ENCODE peak calls at places on chromosomes 16 and 17, in five cellular contexts. M is A673; G is MM.1S; F is CD4-positive, CD25-positive, alpha-beta regulatory T cell; O is Caco-2. N is an unnamed sample. For H3K4me1, the result is how much of the 10 kb centered on the place peaks cover.

GRCh38 chr17:79028496-79029326 is 4.7 kb downstream of the C1QTNF1 start:
- DNase-seq in M (no peak), G (no peak), F (no peak), O (peak), N (peak)

GRCh38 chr16:85129846-85130706 is 17.8 kb upstream of the CIBAR2 start:
- DNase-seq in M (peak), G (no peak), F (no peak), O (no peak), N (peak)

GRCh38 chr17:78132086-78132676 is 1.6 kb downstream of the TMC8 start:
- DNase-seq in M (no peak), G (peak), F (peak), O (peak), N (peak)

GRCh38 chr17:4938069-4938491 is 1.8 kb downstream of the SLC25A11 start:
- DNase-seq in M (no peak), G (no peak), F (no peak), O (no peak), N (no peak)

GRCh38 chr17:8488491-8488890 is 52.8 kb downstream of the NDEL1 start:
- DNase-seq in M (no peak), G (no peak), F (no peak), O (no peak), N (no peak)

GRCh38 chr16:30183961-30184429 is 593 bp downstream of the CORO1A start:
- DNase-seq in M (no peak), G (peak), F (peak), O (no peak), N (no peak)

GRCh38 chr17:37787055-37787720 is 42.3 kb upstream of the HNF1B start:
- DNase-seq in M (peak), G (no peak), F (no peak), O (peak), N (no peak)

GRCh38 chr16:74601131-74601871 is 5.6 kb downstream of the GLG1 start:
- DNase-seq in M (no peak), G (no peak), F (peak), O (no peak), N (no peak)

GRCh38 chr17:10063730-10064221 is 134.6 kb downstream of the GAS7 start:
- DNase-seq in M (no peak), G (no peak), F (no peak), O (no peak), N (no peak)

GRCh38 chr16:66991545-66992077 is 3.2 kb downstream of the CES4A start:
- DNase-seq in M (no peak), G (no peak), F (no peak), O (no peak), N (no peak)

GRCh38 chr16:66988197-66988788 is at the start of gene CES4A:
- DNase-seq in M (no peak), G (no peak), F (no peak), O (no peak), N (no peak)

GRCh38 chr16:66983033-66983432 is 5.4 kb upstream of the CES4A start:
- DNase-seq in M (no peak), G (no peak), F (no peak), O (no peak), N (no peak)

GRCh38 chr16:66984902-66985311 is 3.5 kb upstream of the CES4A start:
- DNase-seq in M (no peak), G (no peak), F (no peak), O (no peak), N (no peak)

DNA sequence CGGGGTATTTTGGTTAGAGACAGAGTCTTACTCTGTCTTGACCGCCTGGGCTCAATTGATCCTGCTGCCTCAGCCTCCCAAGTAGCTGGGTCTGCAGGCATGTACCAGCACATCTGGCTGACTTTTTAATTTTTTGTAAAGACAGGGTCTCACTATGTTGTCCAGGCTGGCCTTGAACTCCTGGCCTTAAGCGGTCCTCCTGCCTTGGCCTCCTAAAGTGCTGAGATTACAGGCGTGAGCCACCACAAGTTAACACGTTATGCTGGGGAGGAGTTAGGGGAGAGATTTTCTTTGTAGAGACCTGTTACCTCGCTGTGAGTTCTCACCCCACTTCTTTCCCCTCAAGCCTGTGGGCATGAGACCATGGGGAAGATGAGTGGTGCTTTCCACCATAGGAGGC is 1.8 kb upstream of the CES4A start:
- DNase-seq in M (no peak), G (no peak), F (no peak), O (no peak), N (no peak)
- H3K4me1 ChIP-seq in M (under half), G (under half), F (under half), O (under half), N (under half)

DNA sequence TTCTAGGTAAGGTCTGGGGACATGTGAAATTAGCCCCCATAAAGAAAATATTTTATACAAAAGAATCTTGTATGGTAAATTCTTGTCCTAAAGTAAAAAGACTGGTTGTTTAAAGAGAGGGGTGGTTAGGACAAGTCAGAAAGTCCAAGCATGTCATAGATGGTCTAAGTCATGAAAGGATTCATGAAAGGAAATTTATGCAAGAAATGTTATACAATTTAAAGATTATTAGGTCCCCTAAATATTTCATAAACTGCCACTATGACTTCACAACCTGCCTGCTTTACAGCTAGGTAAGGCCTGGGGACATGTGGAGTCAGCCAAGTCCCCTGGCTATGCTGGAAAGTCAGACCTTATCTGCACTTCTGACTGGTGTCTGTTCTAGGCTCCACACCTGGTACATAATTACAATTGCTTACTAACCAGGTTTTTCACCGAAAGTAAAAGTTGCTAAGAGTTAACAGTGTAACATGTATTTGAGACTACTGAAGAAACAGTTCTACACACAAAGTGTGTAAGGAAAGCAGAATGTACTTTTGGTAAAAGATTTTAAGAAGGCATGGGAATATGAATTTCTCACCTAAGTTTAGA is 17.0 kb downstream of the N4BP1 start:
- DNase-seq in M (no peak), G (peak), F (no peak), O (no peak), N (no peak)
- H3K4me1 ChIP-seq in M (under half), G (under half), F (under half), O (under half), N (under half)

GRCh38 chr16:87707714-87708113 is 58.1 kb downstream of the KLHDC4 start:
- DNase-seq in M (no peak), G (no peak), F (no peak), O (no peak), N (no peak)

GRCh38 chr16:87707097-87707496 is 58.7 kb downstream of the KLHDC4 start:
- DNase-seq in M (no peak), G (no peak), F (no peak), O (no peak), N (no peak)

GRCh38 chr16:87709677-87710076 is 56.1 kb downstream of the KLHDC4 start:
- DNase-seq in M (no peak), G (no peak), F (no peak), O (no peak), N (no peak)

GRCh38 chr16:87708881-87709638 is 56.7 kb downstream of the KLHDC4 start:
- DNase-seq in M (no peak), G (no peak), F (no peak), O (no peak), N (no peak)

DNA sequence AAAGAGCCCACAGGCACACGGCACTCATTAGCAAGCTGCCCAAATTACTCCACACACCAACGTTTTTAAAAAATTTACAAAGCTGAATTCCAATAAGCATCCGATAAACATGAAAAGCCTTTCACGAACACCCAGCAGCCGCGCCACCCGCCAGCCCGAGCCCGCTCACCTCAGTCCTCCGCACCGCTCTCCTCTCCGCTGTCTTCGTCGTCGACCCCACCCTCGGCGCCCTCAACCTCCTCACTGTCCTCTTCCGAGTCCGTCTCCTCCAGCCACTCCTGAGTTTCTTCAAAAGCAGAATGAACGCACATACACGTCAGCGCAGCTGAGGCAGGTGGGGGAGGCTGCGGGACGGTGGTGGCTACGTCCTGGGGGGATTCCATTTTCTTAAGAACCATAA is 57.6 kb downstream of the KLHDC4 start:
- DNase-seq in M (no peak), G (no peak), F (no peak), O (no peak), N (no peak)
- H3K4me1 ChIP-seq in M (under half), G (under half), F (under half), O (under half), N (under half)

GRCh38 chr17:48484256-48484655 is 46.6 kb downstream of the HOXB1 start:
- DNase-seq in M (no peak), G (no peak), F (no peak), O (no peak), N (no peak)
- H3K4me1 ChIP-seq in M (under half), G (under half), F (under half), O (under half), N (under half)

GRCh38 chr17:50280068-50280467 is 5.8 kb downstream of the TMEM92 start:
- DNase-seq in M (peak), G (no peak), F (no peak), O (no peak), N (no peak)

GRCh38 chr17:50281739-50282401 is 7.6 kb downstream of the TMEM92 start:
- DNase-seq in M (no peak), G (no peak), F (no peak), O (no peak), N (no peak)

GRCh38 chr17:50279639-50280038 is 5.4 kb downstream of the TMEM92 start:
- DNase-seq in M (no peak), G (no peak), F (no peak), O (no peak), N (no peak)

GRCh38 chr17:50279181-50279526 is 4.9 kb downstream of the TMEM92 start:
- DNase-seq in M (no peak), G (no peak), F (no peak), O (no peak), N (no peak)

DNA sequence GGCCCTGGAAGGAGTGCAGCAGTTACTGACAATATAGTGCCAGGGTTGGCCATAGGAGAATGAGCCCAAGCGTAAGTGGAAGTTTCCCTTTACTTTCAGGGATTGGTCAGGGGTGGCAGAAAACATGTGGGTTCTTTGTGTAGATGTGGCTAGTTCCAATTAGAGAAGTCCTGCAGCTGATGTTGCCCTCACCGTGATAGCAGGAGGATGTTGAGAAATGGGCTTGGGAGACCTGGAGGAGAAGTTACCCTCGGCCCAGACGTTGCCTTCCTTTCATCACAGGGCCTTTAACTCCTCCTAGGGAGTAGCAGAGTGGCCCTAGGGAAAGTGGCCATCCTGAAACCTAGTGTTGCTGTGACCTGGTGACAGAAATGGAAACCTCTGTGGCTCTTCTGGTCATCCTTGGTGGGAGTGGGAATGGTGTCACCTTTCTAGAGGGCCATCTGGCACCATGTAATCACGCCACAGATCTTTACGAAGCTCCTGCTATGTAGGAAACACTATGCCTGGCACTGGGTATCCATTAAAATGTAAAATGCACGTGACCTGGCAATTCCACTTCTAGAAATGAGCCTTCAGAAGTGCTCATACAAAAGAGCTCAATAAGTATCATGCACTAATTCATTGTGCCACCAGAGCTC is 6.7 kb downstream of the TMEM92 start:
- DNase-seq in M (no peak), G (no peak), F (no peak), O (no peak), N (no peak)
- H3K4me1 ChIP-seq in M (under half), G (under half), F (under half), O (under half), N (under half)

GRCh38 chr17:41785091-41785875 is 1.2 kb downstream of the JUP start:
- DNase-seq in M (peak), G (no peak), F (no peak), O (peak), N (no peak)
- H3K4me1 ChIP-seq in M (under half), G (under half), F (under half), O (under half), N (under half)

DNA sequence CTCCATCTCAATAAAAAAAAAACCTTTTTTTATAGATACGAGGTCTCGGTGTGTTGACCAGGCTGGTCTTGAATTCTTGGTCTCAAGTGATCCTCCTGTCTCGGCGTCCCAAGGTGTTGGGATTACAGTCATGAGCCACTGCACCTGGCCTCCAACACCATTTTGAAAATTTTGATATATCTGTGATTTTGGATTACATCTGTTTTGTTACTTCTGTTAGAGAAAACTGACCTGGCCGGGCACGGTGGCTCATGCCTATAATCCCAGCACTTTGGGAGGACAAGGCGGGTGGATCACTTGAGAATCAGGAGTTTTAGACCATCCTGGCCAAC is 18.6 kb downstream of the RMI2 start:
- DNase-seq in M (no peak), G (no peak), F (no peak), O (no peak), N (no peak)
- H3K4me1 ChIP-seq in M (under half), G (under half), F (under half), O (under half), N (under half)